ENCODE peak calls at places on chromosomes 11 and 22, in six cellular contexts. I is endothelial cell; D is T-helper 1 cell; E is M059J; L is stomach; Z is stimulated activated CD4-positive, alpha-beta T cell treated with anti-CD3 and anti-CD28 coated beads, Interleukin-4, amount 100 ng/mL, for 48 hours. F is an unnamed sample.

GRCh38 chr22:22788460-22789037 is 99.1 kb upstream of the IGLL5 start:
- DNase-seq in E (no peak), I (no peak), Z (no peak), D (no peak), L (no peak), F (no peak)

GRCh38 chr11:74932169-74932568 is 16.7 kb downstream of the XRRA1 start:
- DNase-seq in L (no peak), Z (no peak), D (no peak), E (peak; percentile 54), I (no peak), F (no peak)

GRCh38 chr22:41243361-41243760 is 2.6 kb upstream of the CHADL start:
- DNase-seq in D (no peak), L (no peak), E (peak; percentile 9), Z (no peak), I (no peak), F (no peak)

GRCh38 chr11:100629671-100630070 is 57.4 kb upstream of the ARHGAP42 start:
- DNase-seq in Z (no peak), L (no peak), D (no peak), I (no peak), E (peak; percentile 59), F (no peak)

GRCh38 chr11:44133335-44133946 is 38.0 kb downstream of the EXT2 start:
- DNase-seq in Z (no peak), I (no peak), L (no peak), E (peak; percentile 50), D (no peak), F (peak; percentile 69)

GRCh38 chr22:43726296-43726695 is 85.8 kb downstream of the EFCAB6 start:
- DNase-seq in E (no peak), Z (no peak), I (no peak), D (no peak), L (no peak), F (peak; percentile 40)

GRCh38 chr22:26558246-26558895 is 31.6 kb downstream of the TPST2 start:
- DNase-seq in D (no peak), I (no peak), L (no peak), Z (no peak), E (no peak), F (peak; percentile 27)

GRCh38 chr11:48109046-48109666 is 107.5 kb upstream of the OR4B1 start:
- DNase-seq in E (peak; percentile 80), I (no peak), L (no peak), Z (no peak), D (no peak), F (peak; percentile 71)

GRCh38 chr11:47234669-47235075 is 13.9 kb downstream of the ACP2 start:
- DNase-seq in D (peak; percentile 63), L (peak; percentile 86), I (no peak), Z (no peak), E (peak; percentile 40), F (no peak)

GRCh38 chr11:116294630-116295029 is 478.2 kb downstream of the BUD13 start:
- DNase-seq in L (no peak), E (peak; percentile 21), D (no peak), I (no peak), Z (no peak), F (peak; percentile 25)

GRCh38 chr11:73969091-73969490 is 13.6 kb downstream of the UCP2 start:
- DNase-seq in I (no peak), Z (no peak), L (no peak), E (no peak), D (no peak), F (no peak)

GRCh38 chr11:120170741-120171261 is 32.9 kb upstream of the TRIM29 start:
- DNase-seq in I (no peak), Z (no peak), D (no peak), E (no peak), L (no peak), F (no peak)

GRCh38 chr22:41857160-41857859 is 24.4 kb downstream of the SREBF2 start:
- DNase-seq in D (peak; percentile 33), E (peak; percentile 88), I (peak; percentile 70), L (peak; percentile 38), Z (peak; percentile 82), F (peak; percentile 60)

GRCh38 chr22:37558815-37559214 is 1.5 kb upstream of the CDC42EP1 start:
- DNase-seq in D (no peak), Z (no peak), E (no peak), L (no peak), I (no peak), F (no peak)

GRCh38 chr11:106986673-106987072 is 31.6 kb downstream of the GUCY1A2 start:
- DNase-seq in D (no peak), L (no peak), E (no peak), Z (no peak), I (no peak), F (no peak)

GRCh38 chr22:26041931-26042330 is 127.3 kb upstream of the SEZ6L start:
- DNase-seq in Z (no peak), E (no peak), L (no peak), I (no peak), D (no peak), F (no peak)

GRCh38 chr11:69463181-69463891 is 18.1 kb upstream of the LINC01488 start:
- DNase-seq in I (no peak), L (no peak), D (no peak), Z (no peak), E (peak; percentile 63), F (no peak)

GRCh38 chr22:42915980-42916765 is 59.1 kb upstream of the ARFGAP3 start:
- DNase-seq in I (no peak), Z (no peak), E (no peak), D (no peak), L (peak; percentile 59), F (no peak)

GRCh38 chr11:133988686-133989410 is 32.1 kb upstream of the IGSF9B start:
- DNase-seq in D (no peak), Z (no peak), I (no peak), L (no peak), E (no peak), F (no peak)

GRCh38 chr22:23388492-23389009 is 191.5 kb downstream of the IGLL1 start:
- DNase-seq in D (no peak), Z (no peak), I (no peak), L (no peak), E (no peak), F (no peak)

GRCh38 chr11:45470151-45471001 is 184.2 kb upstream of the SYT13 start:
- DNase-seq in I (no peak), D (no peak), E (peak; percentile 28), L (no peak), Z (no peak), F (no peak)

GRCh38 chr11:80388133-80388532 is 947.3 kb upstream of the TENM4 start:
- DNase-seq in L (no peak), I (no peak), E (peak; percentile 40), D (no peak), Z (no peak), F (no peak)

GRCh38 chr22:27129266-27129665 is 471.9 kb downstream of the MIAT start:
- DNase-seq in Z (no peak), L (no peak), D (no peak), E (peak; percentile 75), I (no peak), F (peak; percentile 75)

GRCh38 chr22:45775569-45776312 is 104.1 kb downstream of the ATXN10 start:
- DNase-seq in E (no peak), D (no peak), L (no peak), I (no peak), Z (no peak), F (no peak)

GRCh38 chr11:5420993-5421392 is 918 bp upstream of the OR51Q1 start:
- DNase-seq in L (no peak), D (no peak), I (no peak), E (no peak), Z (no peak), F (no peak)

GRCh38 chr22:39581303-39581702 is 10.8 kb downstream of the CACNA1I start:
- DNase-seq in I (no peak), D (no peak), L (no peak), E (no peak), Z (no peak), F (no peak)

GRCh38 chr11:58940028-58940427 is 740 bp downstream of the GLYATL1 start:
- DNase-seq in E (no peak), Z (no peak), D (no peak), I (no peak), L (no peak), F (no peak)

GRCh38 chr11:106482920-106483761 is 405.7 kb downstream of the AASDHPPT start:
- DNase-seq in D (no peak), I (no peak), L (no peak), Z (no peak), E (peak; percentile 82), F (peak; percentile 82)

GRCh38 chr11:4704054-4704789 is at the start of gene MMP26:
- DNase-seq in E (no peak), Z (no peak), I (no peak), D (no peak), L (no peak), F (no peak)

GRCh38 chr22:29587938-29588699 is 7.2 kb upstream of the NIPSNAP1 start:
- DNase-seq in D (no peak), L (no peak), Z (no peak), E (peak; percentile 84), I (no peak), F (peak; percentile 78)

GRCh38 chr22:46074771-46075551 is 75.4 kb upstream of the PPARA start:
- DNase-seq in E (no peak), D (no peak), I (no peak), L (peak; percentile 33), Z (no peak), F (no peak)

GRCh38 chr11:74057251-74058151 is 48.6 kb upstream of the UCP3 start:
- DNase-seq in I (no peak), L (no peak), Z (no peak), E (peak; percentile 59), D (no peak), F (peak; percentile 50)

GRCh38 chr11:126853732-126854131 is 146.8 kb downstream of the KIRREL3 start:
- DNase-seq in Z (no peak), D (no peak), E (no peak), L (no peak), I (no peak), F (no peak)

GRCh38 chr11:111064118-111064517 is 181.4 kb upstream of the POU2AF2 start:
- DNase-seq in D (no peak), E (peak; percentile 93), I (no peak), Z (no peak), L (no peak), F (no peak)

GRCh38 chr11:91932151-91932821 is 292.3 kb upstream of the FAT3 start:
- DNase-seq in E (peak; percentile 92), Z (no peak), D (no peak), I (no peak), L (no peak), F (no peak)

GRCh38 chr22:45997775-45998637 is 21.0 kb upstream of the WNT7B start:
- DNase-seq in Z (no peak), E (peak; percentile 84), I (no peak), L (no peak), D (no peak), F (no peak)

GRCh38 chr11:66321606-66322005 is 4.8 kb upstream of the CD248 start:
- DNase-seq in Z (no peak), I (no peak), L (no peak), D (no peak), E (no peak), F (no peak)

GRCh38 chr22:50444663-50445062 is 30.2 kb downstream of the SBF1 start:
- DNase-seq in D (peak; percentile 1), I (no peak), L (peak; percentile 84), E (peak; percentile 71), Z (no peak), F (peak; percentile 71)

GRCh38 chr22:26958378-26958777 is 301.0 kb downstream of the MIAT start:
- DNase-seq in D (no peak), I (no peak), L (no peak), E (no peak), Z (no peak), F (no peak)